ENCODE peak calls at places on chromosomes 11 and 22, in ten cellular contexts. M is nephron progenitor cell, X is colonic mucosa, F is MCF 10A, K is Peyer's patch, J is osteoblast, Y is epithelial cell of proximal tubule, P is H9, C is dorsolateral prefrontal cortex, L is mammary epithelial cell. G is an unnamed sample.

GRCh38 chr11:20406484-20406883 is 19.0 kb downstream of the PRMT3 start:
- DNase-seq in M (no peak), X (no peak), F (no peak), K (no peak), J (no peak), Y (no peak), P (no peak), C (no peak), L (no peak), G (no peak)

GRCh38 chr11:8601376-8602133 is 7.5 kb upstream of the STK33 start:
- DNase-seq in M (no peak), X (no peak), F (no peak), K (no peak), J (no peak), Y (no peak), P (no peak), C (no peak), L (no peak), G (no peak)

GRCh38 chr11:113363996-113364641 is 23.5 kb upstream of the ANKK1 start:
- DNase-seq in M (no peak), X (no peak), F (no peak), K (no peak), J (no peak), Y (no peak), P (no peak), C (no peak), L (no peak), G (no peak)

GRCh38 chr11:104338186-104338585 is 174.2 kb upstream of the PDGFD start:
- DNase-seq in M (no peak), X (no peak), F (no peak), K (no peak), J (no peak), Y (no peak), P (no peak), C (no peak), L (peak; percentile 53), G (no peak)

GRCh38 chr11:117286588-117286987 is 4.6 kb upstream of the BACE1-AS start:
- DNase-seq in M (no peak), X (no peak), F (no peak), K (no peak), J (no peak), Y (no peak), P (no peak), C (no peak), L (no peak), G (no peak)

GRCh38 chr11:69867076-69868002 is 48.1 kb upstream of the FGF3 start:
- DNase-seq in M (no peak), X (no peak), F (peak; percentile 27), K (peak; percentile 40), J (peak; percentile 94), Y (no peak), P (peak; percentile 28), C (no peak), L (no peak), G (no peak)

GRCh38 chr11:19962795-19963163 is 197.5 kb downstream of the DBX1 start:
- DNase-seq in M (no peak), X (no peak), F (no peak), K (no peak), J (peak; percentile 79), Y (peak; percentile 94), P (no peak), C (no peak), L (peak; percentile 19), G (no peak)

GRCh38 chr11:65560555-65561418 is 2.6 kb upstream of the LTBP3 start:
- DNase-seq in M (peak; percentile 64), X (peak; percentile 71), F (peak; percentile 48), K (no peak), J (peak; percentile 94), Y (no peak), P (peak; percentile 83), C (peak; percentile 47), L (peak; percentile 61), G (peak; percentile 78)

GRCh38 chr11:58047818-58048217 is 17.1 kb downstream of the OR6Q1 start:
- DNase-seq in M (no peak), X (no peak), F (no peak), K (no peak), J (no peak), Y (no peak), P (no peak), C (no peak), L (no peak), G (no peak)

GRCh38 chr22:18066181-18066859 is 11.5 kb upstream of the PEX26 start:
- DNase-seq in M (no peak), X (no peak), F (no peak), K (peak; percentile 77), J (peak; percentile 47), Y (no peak), P (no peak), C (no peak), L (no peak), G (peak; percentile 47)

DNA sequence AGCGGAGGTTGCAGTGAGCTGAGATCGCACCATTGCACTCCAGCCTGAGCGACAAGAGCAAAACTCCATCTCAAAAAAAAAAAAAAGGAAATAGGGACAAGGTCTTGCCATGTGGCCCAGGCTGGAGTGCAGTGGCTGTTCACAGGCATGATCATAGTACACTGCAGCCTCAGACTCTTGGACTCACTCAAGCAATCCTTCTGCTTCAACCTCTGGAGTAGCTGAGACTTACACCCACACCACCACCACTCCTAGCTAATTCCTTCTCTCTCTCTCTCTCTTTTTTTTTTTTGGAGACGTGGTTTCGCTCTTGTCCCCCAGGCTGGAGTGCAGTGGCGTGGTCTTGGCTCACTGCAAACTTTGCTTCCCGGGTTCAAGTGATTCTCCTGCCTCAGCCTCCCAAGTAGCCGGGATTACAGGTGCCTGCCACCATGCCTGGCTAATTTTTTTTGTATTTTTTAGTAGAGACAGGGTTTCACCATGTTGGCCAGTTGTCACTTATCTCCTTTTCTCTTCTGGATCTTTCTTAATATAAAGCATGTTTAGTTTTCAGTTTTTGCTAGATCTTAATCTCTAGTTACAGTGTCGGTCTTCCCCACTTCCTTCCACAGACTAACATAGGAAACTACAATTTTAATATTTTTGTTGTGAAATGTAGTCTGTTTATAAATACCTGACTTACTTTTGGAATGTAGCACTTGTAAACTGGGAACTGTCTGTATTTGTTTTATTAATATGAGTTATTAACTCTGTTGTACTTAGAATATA is 22.6 kb downstream of the CBL start:
- DNase-seq in M (no peak), X (no peak), F (no peak), K (no peak), J (no peak), Y (no peak), P (no peak), C (no peak), L (no peak), G (no peak)
- TF ChIP-seq CTCF in M (no peak), X (no peak), F (no peak), K (no peak), J (no peak), Y (no peak), P (no peak), C (no peak), L (no peak), G (no peak)

GRCh38 chr22:22709719-22710445 is 65.5 kb downstream of the GGTLC2 start:
- DNase-seq in M (peak; percentile 36), X (no peak), F (peak; percentile 46), K (no peak), J (no peak), Y (no peak), P (peak; percentile 79), C (no peak), L (no peak), G (no peak)
- TF ChIP-seq CTCF in M (peak; percentile 34), X (no peak), F (peak; percentile 36), K (peak; percentile 60), J (peak; percentile 25), Y (peak; percentile 47), P (peak; percentile 78), C (no peak), L (peak; percentile 20), G (peak; percentile 21)

DNA sequence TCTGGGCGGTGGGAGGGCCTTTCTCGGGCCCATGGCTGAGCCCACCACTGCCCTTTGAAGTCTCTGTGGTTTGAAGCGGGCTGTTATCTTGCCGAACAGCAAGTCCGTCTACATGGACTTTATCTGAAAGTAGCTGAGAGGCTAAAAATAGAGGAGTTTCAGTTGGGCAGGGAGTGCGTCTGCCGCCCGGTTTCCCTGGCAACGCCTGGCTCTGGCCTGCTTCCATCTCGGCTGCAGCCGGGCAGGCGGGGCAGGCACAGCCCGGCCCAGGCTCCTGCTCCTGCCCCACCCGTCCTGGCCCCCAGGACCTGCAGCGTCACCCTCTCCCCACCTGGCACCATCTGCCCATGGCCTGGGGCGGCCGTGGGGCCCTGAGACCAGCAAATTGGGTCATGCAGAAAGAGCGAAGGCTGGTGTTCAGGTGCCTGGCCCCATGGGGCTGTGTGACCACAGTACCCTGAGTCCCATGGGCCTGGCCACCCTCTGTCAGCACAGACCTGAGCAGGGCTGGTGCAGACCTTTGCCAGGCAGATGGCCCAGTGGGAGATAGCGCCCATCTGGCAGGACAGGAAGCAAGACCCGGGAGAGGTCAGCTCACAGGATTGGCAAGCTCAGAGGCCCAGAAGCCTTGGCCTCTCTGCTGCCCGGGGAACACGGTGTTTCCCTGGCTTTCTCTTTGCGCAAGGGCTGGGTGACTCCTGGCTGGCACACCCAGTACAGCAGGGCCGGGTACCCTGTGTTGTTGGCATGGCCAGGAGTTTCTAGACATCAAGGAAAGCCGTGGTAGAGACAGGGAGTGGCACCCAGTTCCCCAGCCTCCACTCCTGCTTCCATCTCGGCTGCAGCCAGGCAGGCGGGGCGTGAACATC is 79.1 kb upstream of the KCNQ1OT1 start:
- DNase-seq in M (no peak), X (peak; percentile 85), F (peak; percentile 97), K (peak; percentile 88), J (peak; percentile 98), Y (no peak), P (peak; percentile 28), C (peak; percentile 79), L (peak; percentile 30), G (peak; percentile 93)
- TF ChIP-seq CTCF in M (no peak), X (peak; percentile 22), F (peak; percentile 42), K (peak; percentile 69), J (no peak), Y (peak; percentile 66), P (no peak), C (no peak), L (peak; percentile 57), G (peak; percentile 48)

GRCh38 chr11:103257360-103257759 is 148.1 kb downstream of the DYNC2H1 start:
- DNase-seq in M (no peak), X (no peak), F (peak; percentile 26), K (no peak), J (no peak), Y (no peak), P (no peak), C (no peak), L (no peak), G (no peak)
- TF ChIP-seq CTCF in M (no peak), X (no peak), F (peak; percentile 23), K (no peak), J (peak; percentile 40), Y (peak; percentile 53), P (peak; percentile 65), C (peak; percentile 29), L (peak; percentile 42), G (peak; percentile 78)

GRCh38 chr11:67482736-67483497 is at the start of gene AIP:
- DNase-seq in M (peak; percentile 99), X (peak; percentile 99), F (peak; percentile 98), K (peak; percentile 99), J (peak; percentile 100), Y (peak; percentile 88), P (peak; percentile 98), C (peak; percentile 96), L (peak; percentile 96), G (peak; percentile 98)
- TF ChIP-seq CTCF in M (no peak), X (no peak), F (peak; percentile 15), K (peak; percentile 48), J (no peak), Y (peak; percentile 21), P (no peak), C (peak; percentile 44), L (peak; percentile 34), G (peak; percentile 47)

GRCh38 chr11:109641549-109641948 is 219.6 kb downstream of the C11orf87 start:
- DNase-seq in M (peak; percentile 50), X (no peak), F (peak; percentile 48), K (no peak), J (no peak), Y (no peak), P (peak; percentile 49), C (no peak), L (peak; percentile 50), G (no peak)
- TF ChIP-seq CTCF in M (peak; percentile 7), X (no peak), F (no peak), K (no peak), J (peak; percentile 33), Y (no peak), P (peak; percentile 47), C (no peak), L (peak; percentile 55), G (peak; percentile 68)

G was measured in chondrocyte.